ENCODE peak calls at places on chromosomes 5 and 9, in ten cellular contexts. One of them, this sample, is unnamed.

GRCh38 chr5:180289433-180289832 is 2.5 kb downstream of the MAPK9 start:
- DNase-seq in astrocyte of the cerebellum: no peak
- DNase-seq in hepatocyte: no peak
- DNase-seq in kidney epithelial cell: no peak
- DNase-seq in AG04450: no peak
- DNase-seq in lower lobe of right lung: no peak
- DNase-seq in AG10803: no peak
- DNase-seq in left ventricle myocardium inferior: no peak
- DNase-seq in AG09309: no peak
- DNase-seq in neural progenitor cell: no peak
- DNase-seq in this sample: no peak

GRCh38 chr5:177070536-177071191 is 16.1 kb upstream of the FGFR4 start:
- DNase-seq in astrocyte of the cerebellum: no peak
- DNase-seq in hepatocyte: no peak
- DNase-seq in kidney epithelial cell: no peak
- DNase-seq in AG04450: no peak
- DNase-seq in lower lobe of right lung: no peak
- DNase-seq in AG10803: no peak
- DNase-seq in left ventricle myocardium inferior: no peak
- DNase-seq in AG09309: no peak
- DNase-seq in neural progenitor cell: no peak
- DNase-seq in this sample: no peak

GRCh38 chr5:142829821-142830220 is 59.6 kb downstream of the ARHGAP26 start:
- DNase-seq in astrocyte of the cerebellum: no peak
- DNase-seq in hepatocyte: no peak
- DNase-seq in kidney epithelial cell: no peak
- DNase-seq in AG04450: no peak
- DNase-seq in lower lobe of right lung: no peak
- DNase-seq in AG10803: peak
- DNase-seq in left ventricle myocardium inferior: no peak
- DNase-seq in AG09309: peak
- DNase-seq in neural progenitor cell: no peak
- DNase-seq in this sample: peak

GRCh38 chr5:45113726-45114125 is 305.0 kb downstream of the MRPS30 start:
- DNase-seq in astrocyte of the cerebellum: no peak
- DNase-seq in hepatocyte: no peak
- DNase-seq in kidney epithelial cell: peak
- DNase-seq in AG04450: no peak
- DNase-seq in lower lobe of right lung: no peak
- DNase-seq in AG10803: peak
- DNase-seq in left ventricle myocardium inferior: no peak
- DNase-seq in AG09309: no peak
- DNase-seq in neural progenitor cell: no peak
- DNase-seq in this sample: no peak

GRCh38 chr5:151772029-151772867 is 494 bp downstream of the G3BP1 start:
- DNase-seq in astrocyte of the cerebellum: no peak
- DNase-seq in hepatocyte: peak
- DNase-seq in kidney epithelial cell: no peak
- DNase-seq in AG04450: no peak
- DNase-seq in lower lobe of right lung: peak
- DNase-seq in AG10803: no peak
- DNase-seq in left ventricle myocardium inferior: peak
- DNase-seq in AG09309: no peak
- DNase-seq in neural progenitor cell: peak
- DNase-seq in this sample: peak

GRCh38 chr5:15993934-15994333 is 185.7 kb downstream of the MARCHF11 start:
- DNase-seq in astrocyte of the cerebellum: no peak
- DNase-seq in hepatocyte: no peak
- DNase-seq in kidney epithelial cell: no peak
- DNase-seq in AG04450: no peak
- DNase-seq in lower lobe of right lung: no peak
- DNase-seq in AG10803: peak
- DNase-seq in left ventricle myocardium inferior: no peak
- DNase-seq in AG09309: no peak
- DNase-seq in neural progenitor cell: no peak
- DNase-seq in this sample: peak

GRCh38 chr9:69452110-69452780 is 127.2 kb downstream of the ENTREP1 start:
- DNase-seq in astrocyte of the cerebellum: peak
- DNase-seq in hepatocyte: no peak
- DNase-seq in kidney epithelial cell: peak
- DNase-seq in AG04450: no peak
- DNase-seq in lower lobe of right lung: no peak
- DNase-seq in AG10803: no peak
- DNase-seq in left ventricle myocardium inferior: no peak
- DNase-seq in AG09309: no peak
- DNase-seq in neural progenitor cell: peak
- DNase-seq in this sample: peak

GRCh38 chr5:18281947-18282557 is 647.8 kb downstream of the TAF11L14 start:
- DNase-seq in astrocyte of the cerebellum: peak
- DNase-seq in hepatocyte: peak
- DNase-seq in kidney epithelial cell: peak
- DNase-seq in AG04450: peak
- DNase-seq in lower lobe of right lung: no peak
- DNase-seq in AG10803: peak
- DNase-seq in left ventricle myocardium inferior: no peak
- DNase-seq in AG09309: peak
- DNase-seq in neural progenitor cell: peak
- DNase-seq in this sample: peak

GRCh38 chr5:35618297-35618636 is 604 bp downstream of the SPEF2 start:
- DNase-seq in astrocyte of the cerebellum: no peak
- DNase-seq in hepatocyte: no peak
- DNase-seq in kidney epithelial cell: no peak
- DNase-seq in AG04450: no peak
- DNase-seq in lower lobe of right lung: no peak
- DNase-seq in AG10803: peak
- DNase-seq in left ventricle myocardium inferior: no peak
- DNase-seq in AG09309: no peak
- DNase-seq in neural progenitor cell: no peak
- DNase-seq in this sample: peak

GRCh38 chr9:104743377-104743985 is 4.0 kb upstream of the NIPSNAP3A start:
- DNase-seq in astrocyte of the cerebellum: peak
- DNase-seq in hepatocyte: peak
- DNase-seq in kidney epithelial cell: no peak
- DNase-seq in AG04450: peak
- DNase-seq in lower lobe of right lung: no peak
- DNase-seq in AG10803: peak
- DNase-seq in left ventricle myocardium inferior: no peak
- DNase-seq in AG09309: peak
- DNase-seq in neural progenitor cell: peak
- DNase-seq in this sample: peak

GRCh38 chr9:126027566-126027965 is 280.4 kb downstream of the PBX3 start:
- DNase-seq in astrocyte of the cerebellum: no peak
- DNase-seq in hepatocyte: no peak
- DNase-seq in kidney epithelial cell: no peak
- DNase-seq in AG04450: no peak
- DNase-seq in lower lobe of right lung: no peak
- DNase-seq in AG10803: no peak
- DNase-seq in left ventricle myocardium inferior: no peak
- DNase-seq in AG09309: no peak
- DNase-seq in neural progenitor cell: no peak
- DNase-seq in this sample: no peak

GRCh38 chr9:35659340-35659739 is 1.2 kb downstream of the CCDC107 start:
- DNase-seq in astrocyte of the cerebellum: no peak
- DNase-seq in hepatocyte: no peak
- DNase-seq in kidney epithelial cell: no peak
- DNase-seq in AG04450: no peak
- DNase-seq in lower lobe of right lung: no peak
- DNase-seq in AG10803: peak
- DNase-seq in left ventricle myocardium inferior: no peak
- DNase-seq in AG09309: no peak
- DNase-seq in neural progenitor cell: no peak
- DNase-seq in this sample: peak

GRCh38 chr9:83266618-83267543 is 203.9 kb upstream of the RASEF start:
- DNase-seq in astrocyte of the cerebellum: no peak
- DNase-seq in hepatocyte: peak
- DNase-seq in kidney epithelial cell: peak
- DNase-seq in AG04450: no peak
- DNase-seq in lower lobe of right lung: no peak
- DNase-seq in AG10803: peak
- DNase-seq in left ventricle myocardium inferior: peak
- DNase-seq in AG09309: no peak
- DNase-seq in neural progenitor cell: no peak
- DNase-seq in this sample: peak

GRCh38 chr9:107213561-107214028 is 69.5 kb upstream of the RAD23B start:
- DNase-seq in astrocyte of the cerebellum: peak
- DNase-seq in hepatocyte: peak
- DNase-seq in kidney epithelial cell: peak
- DNase-seq in AG04450: peak
- DNase-seq in lower lobe of right lung: no peak
- DNase-seq in AG10803: peak
- DNase-seq in left ventricle myocardium inferior: no peak
- DNase-seq in AG09309: peak
- DNase-seq in neural progenitor cell: no peak
- DNase-seq in this sample: peak

GRCh38 chr5:138139776-138140080 is 500 bp upstream of the NME5 start:
- DNase-seq in astrocyte of the cerebellum: no peak
- DNase-seq in hepatocyte: no peak
- DNase-seq in kidney epithelial cell: no peak
- DNase-seq in AG04450: no peak
- DNase-seq in lower lobe of right lung: no peak
- DNase-seq in AG10803: no peak
- DNase-seq in left ventricle myocardium inferior: no peak
- DNase-seq in AG09309: no peak
- DNase-seq in neural progenitor cell: no peak
- DNase-seq in this sample: no peak
- H3K4me3 ChIP-seq in astrocyte of the cerebellum: peak
- H3K4me3 ChIP-seq in hepatocyte: no peak
- H3K4me3 ChIP-seq in kidney epithelial cell: no peak
- H3K4me3 ChIP-seq in AG04450: no peak
- H3K4me3 ChIP-seq in lower lobe of right lung: peak
- H3K4me3 ChIP-seq in AG10803: no peak
- H3K4me3 ChIP-seq in left ventricle myocardium inferior: peak
- H3K4me3 ChIP-seq in AG09309: no peak
- H3K4me3 ChIP-seq in neural progenitor cell: peak
- H3K4me3 ChIP-seq in this sample: no peak

DNA sequence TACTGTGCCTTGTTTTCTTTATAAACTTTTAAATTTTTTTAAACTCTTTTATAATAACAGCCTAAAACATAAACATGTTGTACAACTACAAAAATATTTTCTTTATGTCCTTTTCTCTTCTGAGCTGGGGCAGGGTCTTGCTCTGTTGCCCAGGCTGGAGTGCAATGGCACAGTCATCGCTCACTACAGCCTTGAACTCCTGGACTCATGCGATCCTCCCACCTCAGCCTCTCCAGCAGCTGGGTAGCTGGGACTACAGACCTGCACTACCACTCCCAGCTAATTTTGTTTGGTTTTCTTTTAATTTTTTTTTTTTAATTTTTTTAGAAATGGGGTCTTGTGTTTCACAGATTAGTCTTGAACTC is 31.5 kb downstream of the TTC1 start:
- DNase-seq in astrocyte of the cerebellum: no peak
- DNase-seq in hepatocyte: no peak
- DNase-seq in kidney epithelial cell: no peak
- DNase-seq in AG04450: no peak
- DNase-seq in lower lobe of right lung: no peak
- DNase-seq in AG10803: no peak
- DNase-seq in left ventricle myocardium inferior: no peak
- DNase-seq in AG09309: no peak
- DNase-seq in neural progenitor cell: no peak
- DNase-seq in this sample: no peak
- TF ChIP-seq CTCF in astrocyte of the cerebellum: no peak
- TF ChIP-seq CTCF in hepatocyte: no peak
- TF ChIP-seq CTCF in kidney epithelial cell: no peak
- TF ChIP-seq CTCF in AG04450: no peak
- TF ChIP-seq CTCF in lower lobe of right lung: no peak
- TF ChIP-seq CTCF in AG10803: no peak
- TF ChIP-seq CTCF in left ventricle myocardium inferior: no peak
- TF ChIP-seq CTCF in AG09309: no peak
- TF ChIP-seq CTCF in neural progenitor cell: no peak
- TF ChIP-seq CTCF in this sample: no peak

GRCh38 chr5:24385617-24386016 is 259.2 kb downstream of the CDH10 start:
- DNase-seq in astrocyte of the cerebellum: no peak
- DNase-seq in hepatocyte: no peak
- DNase-seq in kidney epithelial cell: no peak
- DNase-seq in AG04450: no peak
- DNase-seq in lower lobe of right lung: no peak
- DNase-seq in AG10803: no peak
- DNase-seq in left ventricle myocardium inferior: no peak
- DNase-seq in AG09309: no peak
- DNase-seq in neural progenitor cell: no peak
- DNase-seq in this sample: no peak

GRCh38 chr5:24388448-24388847 is 256.3 kb downstream of the CDH10 start:
- DNase-seq in astrocyte of the cerebellum: no peak
- DNase-seq in hepatocyte: no peak
- DNase-seq in kidney epithelial cell: no peak
- DNase-seq in AG04450: no peak
- DNase-seq in lower lobe of right lung: no peak
- DNase-seq in AG10803: no peak
- DNase-seq in left ventricle myocardium inferior: no peak
- DNase-seq in AG09309: no peak
- DNase-seq in neural progenitor cell: no peak
- DNase-seq in this sample: no peak

GRCh38 chr5:24381861-24382460 is 262.8 kb downstream of the CDH10 start:
- DNase-seq in astrocyte of the cerebellum: no peak
- DNase-seq in hepatocyte: no peak
- DNase-seq in kidney epithelial cell: peak
- DNase-seq in AG04450: no peak
- DNase-seq in lower lobe of right lung: no peak
- DNase-seq in AG10803: no peak
- DNase-seq in left ventricle myocardium inferior: no peak
- DNase-seq in AG09309: no peak
- DNase-seq in neural progenitor cell: peak
- DNase-seq in this sample: no peak

GRCh38 chr5:24389968-24390367 is 254.8 kb downstream of the CDH10 start:
- DNase-seq in astrocyte of the cerebellum: no peak
- DNase-seq in hepatocyte: no peak
- DNase-seq in kidney epithelial cell: no peak
- DNase-seq in AG04450: no peak
- DNase-seq in lower lobe of right lung: no peak
- DNase-seq in AG10803: no peak
- DNase-seq in left ventricle myocardium inferior: no peak
- DNase-seq in AG09309: no peak
- DNase-seq in neural progenitor cell: no peak
- DNase-seq in this sample: no peak

GRCh38 chr5:24385070-24385469 is 259.7 kb downstream of the CDH10 start:
- DNase-seq in astrocyte of the cerebellum: no peak
- DNase-seq in hepatocyte: no peak
- DNase-seq in kidney epithelial cell: no peak
- DNase-seq in AG04450: no peak
- DNase-seq in lower lobe of right lung: no peak
- DNase-seq in AG10803: no peak
- DNase-seq in left ventricle myocardium inferior: no peak
- DNase-seq in AG09309: no peak
- DNase-seq in neural progenitor cell: no peak
- DNase-seq in this sample: no peak
- H3K4me3 ChIP-seq in astrocyte of the cerebellum: no peak
- H3K4me3 ChIP-seq in hepatocyte: no peak
- H3K4me3 ChIP-seq in kidney epithelial cell: no peak
- H3K4me3 ChIP-seq in AG04450: no peak
- H3K4me3 ChIP-seq in lower lobe of right lung: no peak
- H3K4me3 ChIP-seq in AG10803: no peak
- H3K4me3 ChIP-seq in left ventricle myocardium inferior: no peak
- H3K4me3 ChIP-seq in AG09309: no peak
- H3K4me3 ChIP-seq in neural progenitor cell: no peak
- H3K4me3 ChIP-seq in this sample: no peak

DNA sequence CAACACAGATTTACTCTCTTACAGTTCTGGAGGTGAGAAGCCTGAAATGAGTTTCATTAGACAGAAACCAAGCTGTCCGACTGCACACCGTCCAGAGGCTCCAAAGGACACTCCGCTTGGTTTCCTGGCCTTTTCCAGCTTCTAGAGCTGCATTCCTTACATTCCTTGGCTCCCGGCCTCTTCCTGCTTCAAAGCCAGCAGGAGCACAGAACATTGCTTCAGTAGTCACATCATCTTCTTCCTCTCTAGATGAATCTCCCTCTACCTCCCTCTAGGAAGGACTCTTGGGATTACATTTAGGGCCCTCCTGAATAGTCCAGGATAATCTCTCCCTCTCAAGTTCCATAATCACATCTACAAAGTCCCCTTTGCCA is 213.3 kb downstream of the CDK5RAP2 start:
- DNase-seq in astrocyte of the cerebellum: peak
- DNase-seq in hepatocyte: peak
- DNase-seq in kidney epithelial cell: peak
- DNase-seq in AG04450: peak
- DNase-seq in lower lobe of right lung: no peak
- DNase-seq in AG10803: peak
- DNase-seq in left ventricle myocardium inferior: no peak
- DNase-seq in AG09309: peak
- DNase-seq in neural progenitor cell: peak
- DNase-seq in this sample: peak
- TF ChIP-seq CTCF in astrocyte of the cerebellum: peak
- TF ChIP-seq CTCF in hepatocyte: no peak
- TF ChIP-seq CTCF in kidney epithelial cell: peak
- TF ChIP-seq CTCF in AG04450: peak
- TF ChIP-seq CTCF in lower lobe of right lung: peak
- TF ChIP-seq CTCF in AG10803: peak
- TF ChIP-seq CTCF in left ventricle myocardium inferior: no peak
- TF ChIP-seq CTCF in AG09309: peak
- TF ChIP-seq CTCF in neural progenitor cell: peak
- TF ChIP-seq CTCF in this sample: peak